ENCODE peak calls at places on chromosomes 11 and 22, in seven cellular contexts. G is dorsolateral prefrontal cortex; T is CD8-positive, alpha-beta T cell; I is mammary epithelial cell; N is thoracic aorta; R is cardiac muscle cell; V is HL-60. F is an unnamed sample.

GRCh38 chr11:64406221-64406946 is 47.4 kb downstream of the RPS6KA4 start:
- DNase-seq in V (no peak), I (no peak), R (peak; percentile 58), T (no peak), N (no peak), G (no peak), F (no peak)

GRCh38 chr22:33539902-33540751 is 380.1 kb downstream of the LARGE1 start:
- DNase-seq in I (no peak), V (no peak), N (peak; percentile 9), G (no peak), R (no peak), T (no peak), F (no peak)

GRCh38 chr11:44624761-44625221 is 59.3 kb downstream of the CD82 start:
- DNase-seq in G (no peak), R (no peak), T (no peak), I (no peak), V (no peak), N (no peak), F (peak; percentile 2)

GRCh38 chr11:120805960-120806555 is 217.8 kb upstream of the TBCEL start:
- DNase-seq in R (no peak), T (no peak), G (no peak), I (no peak), N (no peak), V (no peak), F (no peak)

GRCh38 chr11:75786101-75786736 is 17.6 kb downstream of the DGAT2 start:
- DNase-seq in T (no peak), R (no peak), I (no peak), G (no peak), V (no peak), N (no peak), F (no peak)

GRCh38 chr22:46349681-46350080 is 14.2 kb downstream of the TRMU start:
- DNase-seq in N (no peak), I (no peak), R (no peak), T (no peak), V (no peak), G (no peak), F (no peak)

GRCh38 chr11:66595245-66595904 is 2.4 kb downstream of the CCS start:
- DNase-seq in R (no peak), I (no peak), T (peak; percentile 24), G (no peak), N (no peak), V (no peak), F (peak; percentile 67)

GRCh38 chr22:22955866-22956535 is 68.4 kb downstream of the IGLL5 start:
- DNase-seq in T (peak; percentile 63), R (peak; percentile 66), N (peak; percentile 27), I (peak; percentile 41), G (peak; percentile 41), V (peak; percentile 48), F (peak; percentile 68)

GRCh38 chr11:3022982-3023381 is 30.9 kb upstream of the NAP1L4 start:
- DNase-seq in V (no peak), G (no peak), R (no peak), I (peak; percentile 65), T (no peak), N (no peak), F (no peak)

GRCh38 chr11:112394304-112394703 is 133.6 kb upstream of the PLET1 start:
- DNase-seq in I (no peak), G (no peak), T (no peak), V (no peak), N (no peak), R (no peak), F (no peak)

GRCh38 chr11:125554038-125554437 is 15.2 kb upstream of the EI24 start:
- DNase-seq in I (no peak), G (no peak), R (no peak), V (no peak), T (no peak), N (no peak), F (no peak)

GRCh38 chr11:64762916-64763803 is 3.4 kb upstream of the PYGM start:
- DNase-seq in R (peak; percentile 35), V (no peak), I (no peak), N (no peak), T (peak; percentile 40), G (no peak), F (no peak)

GRCh38 chr11:59776210-59777066 is 21.3 kb downstream of the STX3 start:
- DNase-seq in V (no peak), N (no peak), T (no peak), I (peak; percentile 93), R (no peak), G (no peak), F (no peak)

GRCh38 chr11:19552684-19553083 is 160.0 kb upstream of the NAV2 start:
- DNase-seq in V (no peak), N (no peak), I (no peak), R (no peak), T (no peak), G (no peak), F (no peak)

GRCh38 chr22:22408731-22409696 is 99.5 kb downstream of the ZNF280B start:
- DNase-seq in R (no peak), I (peak; percentile 5), V (no peak), G (no peak), N (no peak), T (no peak), F (peak; percentile 80)

GRCh38 chr11:133948711-133949110 is 8.1 kb downstream of the IGSF9B start:
- DNase-seq in N (no peak), I (no peak), R (no peak), V (no peak), G (no peak), T (no peak), F (no peak)

GRCh38 chr11:32916361-32916760 is 23.8 kb downstream of the QSER1 start:
- DNase-seq in T (no peak), N (no peak), I (no peak), R (no peak), V (no peak), G (no peak), F (no peak)

GRCh38 chr11:32920570-32920969 is 28.0 kb downstream of the QSER1 start:
- DNase-seq in T (no peak), G (no peak), R (no peak), I (peak; percentile 4), N (no peak), V (no peak), F (no peak)

GRCh38 chr11:32916994-32917393 is 24.4 kb downstream of the QSER1 start:
- DNase-seq in T (no peak), G (no peak), I (no peak), N (no peak), R (no peak), V (no peak), F (no peak)

GRCh38 chr11:32919338-32919737 is 26.7 kb downstream of the QSER1 start:
- DNase-seq in I (no peak), V (no peak), N (no peak), T (no peak), G (no peak), R (no peak), F (no peak)

GRCh38 chr11:32918427-32918826 is 25.8 kb downstream of the QSER1 start:
- DNase-seq in T (no peak), R (no peak), G (no peak), N (no peak), I (peak; percentile 26), V (no peak), F (no peak)
- H3K4me3 ChIP-seq in T (no peak overlapping the region), R (no peak overlapping the region), G (no peak overlapping the region), N (no peak overlapping the region), I (no peak overlapping the region), V (no peak overlapping the region), F (no peak overlapping the region)

GRCh38 chr22:28884754-28885375 is 1.5 kb downstream of the ZNRF3 start:
- DNase-seq in V (no peak), R (no peak), I (peak; percentile 42), N (no peak), T (no peak), G (no peak), F (no peak)

GRCh38 chr22:28883917-28884753 is 763 bp downstream of the ZNRF3 start:
- DNase-seq in N (no peak), T (peak; percentile 52), I (peak; percentile 53), V (no peak), R (peak; percentile 60), G (no peak), F (peak; percentile 28)

GRCh38 chr22:28882545-28882877 is 861 bp upstream of the ZNRF3 start:
- DNase-seq in V (no peak), I (no peak), N (no peak), T (no peak), R (no peak), G (no peak), F (no peak)

GRCh38 chr22:28882878-28883656 is at the start of gene ZNRF3:
- DNase-seq in R (peak; percentile 97), N (peak; percentile 76), I (peak; percentile 89), T (peak; percentile 88), V (peak; percentile 77), G (peak; percentile 92), F (peak; percentile 86)

GRCh38 chr22:28883657-28883916 is 215 bp downstream of the ZNRF3 start:
- DNase-seq in G (no peak), R (no peak), N (no peak), V (no peak), T (no peak), I (no peak), F (no peak)
- H3K4me3 ChIP-seq in G (peak overlapping the region; percentile 67), R (peak overlapping the region; percentile 81), N (peak overlapping the region; percentile 89), V (peak overlapping the region; percentile 60), T (no peak overlapping the region), I (no peak overlapping the region), F (peak overlapping the region; percentile 74)

GRCh38 chr22:26711205-26711958 is 54.0 kb downstream of the MIAT start:
- DNase-seq in R (no peak), I (no peak), T (peak; percentile 26), V (no peak), G (no peak), N (no peak), F (no peak)
- H3K4me3 ChIP-seq in R (no peak overlapping the region), I (no peak overlapping the region), T (no peak overlapping the region), V (no peak overlapping the region), G (no peak overlapping the region), N (no peak overlapping the region), F (no peak overlapping the region)

GRCh38 chr11:6258141-6258540 is 1.5 kb upstream of the CCKBR start:
- DNase-seq in V (no peak), G (no peak), I (no peak), T (no peak), N (no peak), R (no peak), F (no peak)

GRCh38 chr11:6263664-6264063 is 4.0 kb downstream of the CCKBR start:
- DNase-seq in V (no peak), T (no peak), N (no peak), I (no peak), G (no peak), R (no peak), F (no peak)

GRCh38 chr11:6259638-6260019 is at the start of gene CCKBR:
- DNase-seq in R (peak; percentile 75), I (no peak), T (peak; percentile 32), G (no peak), N (no peak), V (no peak), F (peak; percentile 68)

GRCh38 chr11:6258571-6258998 is 1.1 kb upstream of the CCKBR start:
- DNase-seq in I (no peak), T (no peak), R (peak; percentile 60), N (no peak), V (no peak), G (no peak), F (peak; percentile 35)

DNA sequence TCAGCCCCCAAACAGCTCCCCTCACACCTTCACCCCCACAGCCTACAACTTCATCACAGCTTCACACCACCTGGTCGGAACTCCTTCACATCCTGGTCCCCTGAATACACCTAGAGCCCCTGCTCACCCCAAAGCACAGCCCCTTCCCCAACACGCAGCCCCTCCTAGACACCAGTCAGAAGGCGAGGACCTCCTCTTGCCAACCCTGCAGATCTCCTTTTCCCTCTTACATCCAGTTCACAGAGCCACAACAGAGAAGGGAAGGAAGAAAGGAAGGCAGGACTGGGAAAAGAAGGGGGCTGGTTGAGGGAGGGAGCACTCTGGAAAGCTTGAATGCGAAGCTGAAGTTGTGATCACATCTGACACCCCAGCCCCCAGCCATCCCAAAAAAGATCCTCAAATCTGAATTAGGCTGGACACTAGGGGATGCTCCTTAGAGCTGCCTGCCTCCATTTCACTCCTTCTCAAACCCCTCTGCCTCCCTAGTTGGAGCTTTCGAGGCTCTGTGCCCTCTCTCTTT is 629 bp downstream of the CCKBR start:
- DNase-seq in I (no peak), T (no peak), N (no peak), R (no peak), G (no peak), V (no peak), F (no peak)
- H3K4me3 ChIP-seq in I (no peak overlapping the region), T (no peak overlapping the region), N (no peak overlapping the region), R (peak overlapping the region; percentile 41), G (peak overlapping the region; percentile 51), V (no peak overlapping the region), F (peak overlapping the region; percentile 57)

F was measured in WERI-Rb-1.